ENCODE peak calls at places on chromosomes 7 and 10, in eight cellular contexts. I, L, Y, G, V, J, H and D are unnamed samples.

GRCh38 chr7:2971914-2972530 is 71.6 kb downstream of the CARD11 start:
- DNase-seq in V (no peak), J (no peak), G (no peak), Y (no peak), I (no peak), H (no peak), L (no peak), D (no peak)

GRCh38 chr10:70682920-70683600 is 10.8 kb downstream of the ADAMTS14 start:
- DNase-seq in H (no peak), J (no peak), V (no peak), G (no peak), I (no peak), L (no peak), Y (no peak), D (no peak)

GRCh38 chr10:46541017-46541661 is 15.3 kb downstream of the GPRIN2 start:
- DNase-seq in G (no peak), J (no peak), Y (peak; percentile 71), H (no peak), V (peak; percentile 17), I (peak; percentile 81), L (no peak), D (peak; percentile 50)

GRCh38 chr10:48940372-48940771 is 732 bp upstream of the LRRC18 start:
- DNase-seq in L (no peak), I (no peak), Y (no peak), J (no peak), G (no peak), H (no peak), V (no peak), D (no peak)

GRCh38 chr7:134931487-134931886 is 54.8 kb upstream of the AGBL3 start:
- DNase-seq in J (peak; percentile 75), H (no peak), Y (no peak), L (no peak), G (no peak), V (no peak), I (no peak), D (no peak)

GRCh38 chr7:37964196-37964595 is 43.8 kb downstream of the EPDR1 start:
- DNase-seq in L (no peak), H (no peak), I (no peak), G (no peak), V (no peak), J (no peak), Y (no peak), D (no peak)

GRCh38 chr7:129646369-129647021 is 35.0 kb downstream of the NRF1 start:
- DNase-seq in I (no peak), V (no peak), H (no peak), L (no peak), G (no peak), Y (no peak), J (no peak), D (no peak)

GRCh38 chr10:4635394-4635793 is 190.6 kb upstream of the AKR1E2 start:
- DNase-seq in H (no peak), L (no peak), I (no peak), V (no peak), G (no peak), Y (no peak), J (no peak), D (no peak)

GRCh38 chr7:84060760-84061261 is 133.8 kb downstream of the SEMA3A start:
- DNase-seq in H (no peak), L (peak; percentile 72), I (no peak), J (peak; percentile 59), V (no peak), G (no peak), Y (no peak), D (no peak)

GRCh38 chr10:71390435-71390820 is 6.3 kb upstream of the CDH23 start:
- DNase-seq in V (no peak), H (no peak), G (no peak), I (no peak), L (no peak), J (no peak), Y (no peak), D (no peak)

GRCh38 chr7:101911800-101912705 is 94.6 kb downstream of the CUX1 start:
- DNase-seq in V (no peak), L (no peak), Y (peak; percentile 58), H (no peak), J (no peak), G (no peak), I (peak; percentile 43), D (peak; percentile 80)

GRCh38 chr10:22823109-22823508 is 104.7 kb upstream of the ARMC3 start:
- DNase-seq in J (peak; percentile 84), V (no peak), I (no peak), L (peak; percentile 85), H (no peak), G (no peak), Y (no peak), D (no peak)

GRCh38 chr10:58608356-58608755 is 95.7 kb downstream of the BICC1 start:
- DNase-seq in V (no peak), I (no peak), G (no peak), Y (no peak), J (no peak), H (no peak), L (no peak), D (no peak)

GRCh38 chr7:50531401-50531906 is 33.8 kb downstream of the DDC start:
- DNase-seq in H (no peak), L (peak; percentile 93), I (peak; percentile 91), V (peak; percentile 14), J (peak; percentile 15), Y (no peak), G (no peak), D (no peak)

GRCh38 chr7:7696458-7697119 is 21.8 kb downstream of the RPA3 start:
- DNase-seq in G (no peak), V (no peak), L (peak; percentile 39), H (no peak), Y (peak; percentile 16), I (no peak), J (peak; percentile 20), D (no peak)

GRCh38 chr7:21086688-21087087 is 300.0 kb upstream of the SP8 start:
- DNase-seq in V (no peak), G (no peak), H (no peak), L (peak; percentile 96), J (no peak), Y (no peak), I (no peak), D (no peak)

GRCh38 chr10:5959581-5960069 is 17.7 kb downstream of the IL15RA start:
- DNase-seq in G (no peak), J (no peak), V (no peak), I (no peak), L (no peak), Y (no peak), H (no peak), D (peak; percentile 7)

GRCh38 chr7:39560398-39560797 is 5.8 kb upstream of the YAE1 start:
- DNase-seq in V (no peak), I (no peak), H (no peak), J (peak; percentile 9), G (no peak), Y (no peak), L (peak; percentile 39), D (no peak)

GRCh38 chr7:19871102-19871501 is 97.7 kb upstream of the TMEM196 start:
- DNase-seq in I (no peak), Y (no peak), J (no peak), G (no peak), H (no peak), V (no peak), L (no peak), D (no peak)